ENCODE peak calls at places on chromosomes 2 and 18, in five cellular contexts. One of them, this sample, is unnamed.

GRCh38 chr2:33134086-33134763 is 187.5 kb downstream of the LTBP1 start:
- DNase-seq in K562: no peak
- DNase-seq in right lobe of liver: no peak
- DNase-seq in ovary: peak; percentile 54
- DNase-seq in Peyer's patch: peak; percentile 17
- DNase-seq in this sample: peak; percentile 72

GRCh38 chr2:9249036-9249800 is 42.6 kb downstream of the ASAP2 start:
- DNase-seq in K562: no peak
- DNase-seq in right lobe of liver: no peak
- DNase-seq in ovary: no peak
- DNase-seq in Peyer's patch: no peak
- DNase-seq in this sample: no peak

GRCh38 chr2:169828141-169828811 is 1.0 kb downstream of the UBR3 start:
- DNase-seq in K562: peak; percentile 74
- DNase-seq in right lobe of liver: no peak
- DNase-seq in ovary: no peak
- DNase-seq in Peyer's patch: no peak
- DNase-seq in this sample: no peak

GRCh38 chr2:150350500-150350899 is 137.0 kb downstream of the RND3 start:
- DNase-seq in K562: no peak
- DNase-seq in right lobe of liver: no peak
- DNase-seq in ovary: no peak
- DNase-seq in Peyer's patch: no peak
- DNase-seq in this sample: no peak

GRCh38 chr2:217979151-217979811 is 23.5 kb downstream of the TNS1 start:
- DNase-seq in K562: no peak
- DNase-seq in right lobe of liver: no peak
- DNase-seq in ovary: peak; percentile 57
- DNase-seq in Peyer's patch: no peak
- DNase-seq in this sample: peak; percentile 61

GRCh38 chr2:222743263-222743865 is 71.9 kb downstream of the MOGAT1 start:
- DNase-seq in K562: no peak
- DNase-seq in right lobe of liver: peak; percentile 24
- DNase-seq in ovary: no peak
- DNase-seq in Peyer's patch: no peak
- DNase-seq in this sample: no peak

GRCh38 chr2:106542730-106543359 is 55.7 kb downstream of the CD8B2 start:
- DNase-seq in K562: peak; percentile 82
- DNase-seq in right lobe of liver: peak; percentile 63
- DNase-seq in ovary: peak; percentile 72
- DNase-seq in Peyer's patch: peak; percentile 57
- DNase-seq in this sample: peak; percentile 74

GRCh38 chr2:155840661-155841060 is 491.9 kb downstream of the NR4A2 start:
- DNase-seq in K562: no peak
- DNase-seq in right lobe of liver: no peak
- DNase-seq in ovary: no peak
- DNase-seq in Peyer's patch: no peak
- DNase-seq in this sample: no peak

GRCh38 chr2:158928965-158929364 is 39.5 kb upstream of the TANC1 start:
- DNase-seq in K562: no peak
- DNase-seq in right lobe of liver: no peak
- DNase-seq in ovary: no peak
- DNase-seq in Peyer's patch: no peak
- DNase-seq in this sample: no peak

GRCh38 chr2:178287652-178288344 is 93.5 kb downstream of the OSBPL6 start:
- DNase-seq in K562: no peak
- DNase-seq in right lobe of liver: no peak
- DNase-seq in ovary: no peak
- DNase-seq in Peyer's patch: no peak
- DNase-seq in this sample: no peak

GRCh38 chr18:22179174-22179573 is 9.8 kb downstream of the GATA6 start:
- DNase-seq in K562: no peak
- DNase-seq in right lobe of liver: no peak
- DNase-seq in ovary: no peak
- DNase-seq in Peyer's patch: no peak
- DNase-seq in this sample: no peak

GRCh38 chr2:69305712-69306611 is 81.1 kb downstream of the GFPT1 start:
- DNase-seq in K562: peak; percentile 14
- DNase-seq in right lobe of liver: no peak
- DNase-seq in ovary: no peak
- DNase-seq in Peyer's patch: no peak
- DNase-seq in this sample: peak; percentile 40

GRCh38 chr2:69306897-69307695 is 79.9 kb downstream of the GFPT1 start:
- DNase-seq in K562: peak; percentile 86
- DNase-seq in right lobe of liver: peak; percentile 77
- DNase-seq in ovary: peak; percentile 92
- DNase-seq in Peyer's patch: peak; percentile 68
- DNase-seq in this sample: peak; percentile 87

GRCh38 chr2:69306612-69306896 is 80.5 kb downstream of the GFPT1 start:
- DNase-seq in K562: no peak
- DNase-seq in right lobe of liver: no peak
- DNase-seq in ovary: peak; percentile 72
- DNase-seq in Peyer's patch: no peak
- DNase-seq in this sample: no peak

GRCh38 chr2:69308338-69308737 is 78.7 kb downstream of the GFPT1 start:
- DNase-seq in K562: no peak
- DNase-seq in right lobe of liver: no peak
- DNase-seq in ovary: no peak
- DNase-seq in Peyer's patch: no peak
- DNase-seq in this sample: no peak

GRCh38 chr2:69307696-69308064 is 79.3 kb downstream of the GFPT1 start:
- DNase-seq in K562: no peak
- DNase-seq in right lobe of liver: no peak
- DNase-seq in ovary: no peak
- DNase-seq in Peyer's patch: no peak
- DNase-seq in this sample: no peak
- H3K4me1 ChIP-seq in K562: no peaks in the 10 kb centered on the region
- H3K4me1 ChIP-seq in right lobe of liver: no peaks in the 10 kb centered on the region
- H3K4me1 ChIP-seq in ovary: peaks cover 11% of the 10 kb centered on the region
- H3K4me1 ChIP-seq in Peyer's patch: peaks cover 13% of the 10 kb centered on the region
- H3K4me1 ChIP-seq in this sample: no peaks in the 10 kb centered on the region

DNA sequence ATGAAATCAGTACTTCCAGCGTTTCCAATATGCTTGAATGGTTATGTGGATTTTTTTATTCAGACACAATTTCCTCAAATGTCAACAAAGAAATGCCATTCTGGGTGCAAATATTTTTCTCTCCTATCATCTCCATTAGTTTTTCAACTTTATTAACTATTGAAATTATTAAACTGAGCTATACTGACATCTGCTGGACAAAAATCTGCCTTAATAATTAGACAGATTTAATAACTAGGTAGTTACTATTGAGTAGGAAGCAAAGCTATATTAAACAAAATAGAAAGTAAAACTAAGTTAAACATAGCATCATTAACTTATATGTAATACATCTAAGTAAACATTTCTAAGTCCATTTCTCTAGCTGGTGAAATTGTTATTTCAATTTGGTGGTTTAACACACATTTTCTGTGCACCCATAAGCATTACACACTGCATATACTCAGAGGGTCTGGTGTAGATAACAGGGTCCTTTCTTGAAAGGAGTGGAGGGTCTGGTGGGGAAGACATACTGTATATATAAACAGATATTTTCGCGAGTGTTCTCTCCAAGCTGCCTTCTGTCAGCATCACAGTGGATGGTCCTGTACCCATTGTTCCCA is 77.0 kb downstream of the LANCL1 start:
- DNase-seq in K562: no peak
- DNase-seq in right lobe of liver: no peak
- DNase-seq in ovary: no peak
- DNase-seq in Peyer's patch: no peak
- DNase-seq in this sample: no peak
- TF ChIP-seq CTCF in K562: no peak
- TF ChIP-seq CTCF in right lobe of liver: peak; percentile 63
- TF ChIP-seq CTCF in ovary: no peak
- TF ChIP-seq CTCF in Peyer's patch: peak; percentile 24
- TF ChIP-seq CTCF in this sample: no peak

GRCh38 chr2:173963817-173964564 is 1.2 kb downstream of the SP3 start:
- DNase-seq in K562: peak; percentile 89
- DNase-seq in right lobe of liver: peak; percentile 96
- DNase-seq in ovary: peak; percentile 90
- DNase-seq in Peyer's patch: peak; percentile 89
- DNase-seq in this sample: peak; percentile 91
- TF ChIP-seq POLR2A in K562: peak; percentile 81
- TF ChIP-seq POLR2A in right lobe of liver: peak; percentile 93
- TF ChIP-seq POLR2A in ovary: peak; percentile 28
- TF ChIP-seq POLR2A in Peyer's patch: peak; percentile 61
- TF ChIP-seq POLR2A in this sample: no peak

GRCh38 chr2:47172922-47173695 is 18.0 kb upstream of the STPG4 start:
- DNase-seq in K562: no peak
- DNase-seq in right lobe of liver: no peak
- DNase-seq in ovary: no peak
- DNase-seq in Peyer's patch: no peak
- DNase-seq in this sample: no peak
- H3K4me1 ChIP-seq in K562: peaks cover 30% of the 10 kb centered on the region
- H3K4me1 ChIP-seq in right lobe of liver: no peaks in the 10 kb centered on the region
- H3K4me1 ChIP-seq in ovary: no peaks in the 10 kb centered on the region
- H3K4me1 ChIP-seq in Peyer's patch: peaks cover 31% of the 10 kb centered on the region
- H3K4me1 ChIP-seq in this sample: peaks cover 7% of the 10 kb centered on the region

GRCh38 chr2:194319222-194319992 is 1337.6 kb upstream of the SLC39A10 start:
- DNase-seq in K562: peak; percentile 6
- DNase-seq in right lobe of liver: no peak
- DNase-seq in ovary: no peak
- DNase-seq in Peyer's patch: no peak
- DNase-seq in this sample: no peak
- TF ChIP-seq CTCF in K562: no peak
- TF ChIP-seq CTCF in right lobe of liver: peak; percentile 16
- TF ChIP-seq CTCF in ovary: no peak
- TF ChIP-seq CTCF in Peyer's patch: no peak
- TF ChIP-seq CTCF in this sample: no peak

GRCh38 chr2:210224660-210225460 is at the start of gene ACADL:
- DNase-seq in K562: peak; percentile 6
- DNase-seq in right lobe of liver: peak; percentile 79
- DNase-seq in ovary: peak; percentile 52
- DNase-seq in Peyer's patch: no peak
- DNase-seq in this sample: no peak
- TF ChIP-seq POLR2A in K562: no peak
- TF ChIP-seq POLR2A in right lobe of liver: peak; percentile 66
- TF ChIP-seq POLR2A in ovary: no peak
- TF ChIP-seq POLR2A in Peyer's patch: no peak
- TF ChIP-seq POLR2A in this sample: no peak